ENCODE peak calls at places on chromosomes 2 and 18, in five cellular contexts. N is brain microvascular endothelial cell, C is fibroblast of lung, T is HFF-Myc, F is GM06990. V is an unnamed sample.

GRCh38 chr2:75099521-75099922 is 99.8 kb downstream of the TACR1 start:
- DNase-seq in N (no peak), C (no peak), T (no peak), F (no peak), V (no peak)

GRCh38 chr2:50401772-50402653 is 629.9 kb downstream of the NRXN1 start:
- DNase-seq in T (peak), N (peak), C (peak), F (no peak), V (peak)

GRCh38 chr2:133718688-133719201 is 150.5 kb upstream of the NCKAP5 start:
- DNase-seq in T (peak), F (no peak), N (peak), C (peak), V (peak)

GRCh38 chr2:188028739-188029138 is 262.9 kb upstream of the GULP1 start:
- DNase-seq in N (no peak), T (no peak), C (no peak), F (no peak), V (no peak)

GRCh38 chr2:60796573-60797509 is 40.8 kb downstream of the PAPOLG start:
- DNase-seq in N (no peak), F (no peak), C (peak), T (no peak), V (peak)

GRCh38 chr2:191245869-191246531 is 796 bp downstream of the MYO1B start:
- DNase-seq in T (no peak), C (peak), N (peak), F (no peak), V (peak)

GRCh38 chr2:18219676-18220075 is 340.8 kb downstream of the RDH14 start:
- DNase-seq in T (no peak), N (no peak), F (no peak), C (peak), V (peak)

GRCh38 chr2:149365826-149366583 is 35.6 kb downstream of the LYPD6 start:
- DNase-seq in T (no peak), C (peak), F (no peak), N (no peak), V (peak)

GRCh38 chr2:179891237-179891636 is 29.8 kb upstream of the ZNF385B start:
- DNase-seq in T (no peak), N (no peak), F (no peak), C (no peak), V (no peak)

GRCh38 chr2:217902281-217903141 is 100.3 kb downstream of the TNS1 start:
- DNase-seq in N (peak), C (peak), F (no peak), T (no peak), V (peak)

GRCh38 chr18:63073481-63073880 is 246.1 kb downstream of the BCL2 start:
- DNase-seq in N (no peak), T (no peak), F (peak), C (no peak), V (no peak)

GRCh38 chr2:97068074-97068473 is 26.6 kb downstream of the FAHD2B start:
- DNase-seq in T (no peak), C (no peak), N (no peak), F (no peak), V (peak)

GRCh38 chr2:211823886-211824479 is 714.6 kb downstream of the ERBB4 start:
- DNase-seq in C (no peak), F (no peak), N (no peak), T (no peak), V (no peak)

GRCh38 chr2:180370476-180371205 is 363.5 kb upstream of the CWC22 start:
- DNase-seq in F (no peak), C (no peak), N (no peak), T (no peak), V (no peak)

GRCh38 chr2:234136461-234136860 is 86.0 kb downstream of the SPP2 start:
- DNase-seq in C (no peak), N (no peak), F (no peak), T (no peak), V (no peak)

GRCh38 chr2:58540680-58541079 is 299.6 kb upstream of the FANCL start:
- DNase-seq in C (no peak), T (no peak), N (no peak), F (no peak), V (no peak)

GRCh38 chr2:226798422-226799210 is 1.0 kb downstream of the IRS1 start:
- DNase-seq in C (peak), F (peak), N (peak), T (no peak), V (peak)

GRCh38 chr2:142217804-142218203 is 87.0 kb upstream of the LRP1B start:
- DNase-seq in F (no peak), T (no peak), N (peak), C (peak), V (no peak)

GRCh38 chr2:174617120-174617519 is 19.5 kb upstream of the WIPF1 start:
- DNase-seq in N (no peak), F (no peak), C (no peak), T (no peak), V (peak)

GRCh38 chr2:128664499-128664971 is 345.9 kb upstream of the HS6ST1 start:
- DNase-seq in F (no peak), N (no peak), C (no peak), T (no peak), V (no peak)

GRCh38 chr2:238568455-238569414 is 142.0 kb downstream of the ASB1 start:
- DNase-seq in T (no peak), C (no peak), N (no peak), F (no peak), V (no peak)

GRCh38 chr2:16166327-16166981 is 226.1 kb downstream of the MYCN start:
- DNase-seq in F (no peak), C (no peak), N (no peak), T (no peak), V (no peak)

GRCh38 chr18:9022397-9023170 is 79.9 kb upstream of the NDUFV2 start:
- DNase-seq in C (no peak), N (no peak), T (no peak), F (no peak), V (peak)

GRCh38 chr18:55354795-55355194 is 233.2 kb downstream of the TCF4 start:
- DNase-seq in F (no peak), C (peak), N (no peak), T (no peak), V (peak)

GRCh38 chr2:238936162-238937052 is 88.5 kb downstream of the TWIST2 start:
- DNase-seq in C (no peak), F (no peak), T (no peak), N (no peak), V (no peak)

GRCh38 chr2:81650048-81650971 is 1345.8 kb upstream of the LRRTM1 start:
- DNase-seq in T (no peak), N (no peak), C (peak), F (no peak), V (peak)

GRCh38 chr2:205024822-205025518 is 479.7 kb downstream of the PARD3B start:
- DNase-seq in T (peak), N (peak), C (peak), F (no peak), V (peak)

GRCh38 chr2:95047629-95048510 is 22.4 kb downstream of the MAL start:
- DNase-seq in N (no peak), F (no peak), T (no peak), C (no peak), V (no peak)

GRCh38 chr2:220512419-220512818 is 885.0 kb downstream of the SLC4A3 start:
- DNase-seq in N (no peak), F (no peak), C (peak), T (no peak), V (peak)

GRCh38 chr2:189261431-189261841 is 81.9 kb upstream of the COL5A2 start:
- DNase-seq in N (peak), T (peak), F (no peak), C (peak), V (peak)

GRCh38 chr2:106997204-106997603 is 111.2 kb upstream of the ST6GAL2 start:
- DNase-seq in F (no peak), C (no peak), N (no peak), T (no peak), V (no peak)

GRCh38 chr2:190355968-190356657 is 12.7 kb downstream of the INPP1 start:
- DNase-seq in F (no peak), N (no peak), C (no peak), T (no peak), V (peak)

GRCh38 chr2:9237831-9238230 is 31.2 kb downstream of the ASAP2 start:
- DNase-seq in C (no peak), F (no peak), T (no peak), N (no peak), V (no peak)

GRCh38 chr2:233058717-233059546 is 1.2 kb upstream of the INPP5D start:
- DNase-seq in N (no peak), C (no peak), F (no peak), T (no peak), V (no peak)

GRCh38 chr2:44245068-44245861 is 30.0 kb upstream of the SLC3A1 start:
- DNase-seq in N (no peak), T (no peak), F (no peak), C (no peak), V (no peak)

GRCh38 chr2:44246436-44246835 is 28.8 kb upstream of the SLC3A1 start:
- DNase-seq in N (no peak), C (no peak), F (no peak), T (no peak), V (peak)

GRCh38 chr2:44242929-44243328 is 32.4 kb upstream of the SLC3A1 start:
- DNase-seq in T (no peak), C (peak), N (no peak), F (no peak), V (peak)

GRCh38 chr2:44246840-44247369 is 28.4 kb upstream of the SLC3A1 start:
- DNase-seq in F (no peak), T (no peak), C (no peak), N (no peak), V (no peak)

GRCh38 chr2:44244135-44244871 is 31.0 kb upstream of the SLC3A1 start:
- DNase-seq in F (no peak), N (peak), C (peak), T (peak), V (peak)
- TF ChIP-seq CTCF in F (peak), N (peak), C (peak), T (peak), V (peak)

GRCh38 chr2:30236591-30237245 is 5.4 kb downstream of the LBH start:
- DNase-seq in N (no peak), T (no peak), F (no peak), C (no peak), V (no peak)
- H3K4me3 ChIP-seq in N (no peak), T (no peak), F (no peak), C (no peak), V (no peak)

GRCh38 chr2:64610456-64610855 is 43.3 kb downstream of the SERTAD2 start:
- DNase-seq in F (no peak), C (no peak), N (no peak), T (no peak), V (no peak)

GRCh38 chr2:64607381-64607780 is 46.3 kb downstream of the SERTAD2 start:
- DNase-seq in F (no peak), T (no peak), C (no peak), N (no peak), V (no peak)

GRCh38 chr2:64606495-64607363 is 47.0 kb downstream of the SERTAD2 start:
- DNase-seq in T (no peak), F (peak), N (no peak), C (peak), V (peak)

GRCh38 chr2:64608867-64609228 is 44.9 kb downstream of the SERTAD2 start:
- DNase-seq in T (no peak), F (no peak), N (no peak), C (no peak), V (no peak)

GRCh38 chr2:64609229-64609994 is 44.3 kb downstream of the SERTAD2 start:
- DNase-seq in N (no peak), C (peak), F (peak), T (no peak), V (peak)
- TF ChIP-seq CTCF in N (peak), C (no peak), F (peak), T (no peak), V (no peak)

GRCh38 chr2:218958276-218958675 is 1.2 kb upstream of the CDK5R2 start:
- DNase-seq in N (no peak), T (no peak), F (no peak), C (no peak), V (no peak)

GRCh38 chr2:218960196-218961165 is 1.0 kb downstream of the CDK5R2 start:
- DNase-seq in C (no peak), N (no peak), T (no peak), F (peak), V (no peak)

GRCh38 chr2:218961229-218961628 is 1.8 kb downstream of the CDK5R2 start:
- DNase-seq in C (no peak), N (no peak), T (no peak), F (no peak), V (no peak)

GRCh38 chr2:218959141-218959731 is at the start of gene CDK5R2:
- DNase-seq in N (peak), T (peak), F (peak), C (peak), V (peak)

GRCh38 chr2:218959761-218960195 is 312 bp downstream of the CDK5R2 start:
- DNase-seq in F (no peak), T (no peak), C (no peak), N (no peak), V (no peak)
- H3K4me3 ChIP-seq in F (peak), T (peak), C (no peak), N (peak), V (peak)

GRCh38 chr2:88554189-88554588 is 73.1 kb downstream of the EIF2AK3 start:
- DNase-seq in N (no peak), C (no peak), F (no peak), T (no peak), V (no peak)
- TF ChIP-seq CTCF in N (no peak), C (no peak), F (no peak), T (peak), V (peak)

GRCh38 chr2:134933732-134934131 is 15.1 kb downstream of the CCNT2 start:
- DNase-seq in F (no peak), C (no peak), T (no peak), N (no peak), V (no peak)

GRCh38 chr2:134934641-134935040 is 16.0 kb downstream of the CCNT2 start:
- DNase-seq in T (no peak), N (no peak), C (peak), F (no peak), V (peak)

GRCh38 chr2:134932864-134933526 is 14.4 kb downstream of the CCNT2 start:
- DNase-seq in T (no peak), F (no peak), C (no peak), N (no peak), V (no peak)

GRCh38 chr2:134936691-134937090 is 18.1 kb downstream of the CCNT2 start:
- DNase-seq in T (no peak), C (no peak), N (no peak), F (no peak), V (no peak)

DNA sequence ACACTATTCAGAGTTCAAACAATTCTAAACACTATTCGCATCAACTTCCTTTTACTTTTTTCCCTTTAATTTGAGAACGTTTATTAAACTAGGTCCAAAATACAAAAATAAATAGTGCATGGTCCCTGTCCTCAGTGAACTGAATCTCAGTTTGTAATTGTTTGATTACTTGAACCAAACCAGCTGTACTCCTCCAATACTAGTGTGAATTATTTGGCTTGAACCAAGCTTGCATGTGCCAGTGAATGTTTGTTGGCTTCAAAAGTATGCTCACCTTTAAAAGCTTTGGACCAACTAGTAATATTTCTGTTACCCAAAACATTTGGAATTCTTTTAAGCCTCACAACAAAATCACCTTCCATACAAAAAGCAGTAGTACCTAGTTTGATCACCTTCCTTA is 15.5 kb downstream of the CCNT2 start:
- DNase-seq in F (no peak), T (no peak), C (no peak), N (no peak), V (no peak)
- H3K4me3 ChIP-seq in F (no peak), T (no peak), C (no peak), N (no peak), V (no peak)

V was measured in cardiac fibroblast.